ENCODE peak calls at places on chromosomes 11 and 22, in nine cellular contexts. Q, G, S, F, O, U, N, D and E are unnamed samples.

GRCh38 chr11:6755303-6755952 is 16.3 kb downstream of the OR2AG2 start:
- DNase-seq in U (peak), D (peak), F (peak), Q (peak), S (no peak), N (peak), O (no peak), G (peak), E (peak)

GRCh38 chr11:65944767-65945166 is 513 bp upstream of the TSGA10IP start:
- DNase-seq in N (no peak), S (peak), F (no peak), U (no peak), Q (no peak), D (no peak), G (no peak), O (no peak), E (no peak)

GRCh38 chr11:17525570-17525969 is 18.6 kb downstream of the USH1C start:
- DNase-seq in U (no peak), O (no peak), S (peak), F (no peak), N (no peak), D (no peak), G (no peak), Q (no peak), E (no peak)

GRCh38 chr11:20388096-20389055 is 860 bp downstream of the PRMT3 start:
- DNase-seq in N (peak), U (peak), S (no peak), O (no peak), Q (peak), D (no peak), G (peak), F (peak), E (peak)

GRCh38 chr11:82718307-82718706 is 15.4 kb downstream of the FAM181B start:
- DNase-seq in S (no peak), D (peak), O (no peak), Q (peak), G (peak), N (peak), F (peak), U (peak), E (peak)

GRCh38 chr11:45089251-45089650 is 57.2 kb upstream of the PRDM11 start:
- DNase-seq in S (peak), O (peak), Q (no peak), N (peak), F (peak), D (peak), U (no peak), G (peak), E (peak)

GRCh38 chr11:5092821-5093585 is 23.6 kb downstream of the OR52E1 start:
- DNase-seq in Q (no peak), S (no peak), D (no peak), N (no peak), F (peak), G (no peak), O (no peak), U (no peak), E (no peak)

GRCh38 chr22:46224044-46224746 is 25.9 kb downstream of the CDPF1 start:
- DNase-seq in N (no peak), S (no peak), D (no peak), G (no peak), F (no peak), O (no peak), Q (no peak), U (no peak), E (no peak)

GRCh38 chr11:28962492-28962891 is 854.3 kb downstream of the METTL15 start:
- DNase-seq in G (no peak), D (no peak), F (no peak), Q (no peak), U (no peak), S (no peak), N (peak), O (no peak), E (no peak)

GRCh38 chr11:61967177-61967923 is at the start of gene FTH1:
- DNase-seq in O (peak), G (peak), U (peak), S (peak), Q (peak), F (peak), D (peak), N (peak), E (peak)

GRCh38 chr11:112307617-112308016 is 47.0 kb upstream of the PLET1 start:
- DNase-seq in Q (no peak), S (no peak), N (no peak), F (no peak), D (no peak), U (no peak), G (no peak), O (no peak), E (no peak)

GRCh38 chr11:26867286-26867685 is 126.6 kb upstream of the FIBIN start:
- DNase-seq in F (peak), U (no peak), G (peak), O (no peak), S (no peak), D (no peak), N (peak), Q (no peak), E (no peak)

GRCh38 chr11:77188323-77188911 is 60.4 kb downstream of the MYO7A start:
- DNase-seq in O (peak), U (peak), Q (peak), N (peak), F (peak), S (peak), G (peak), D (peak), E (peak)

GRCh38 chr11:70399681-70400112 is 1.4 kb downstream of the CTTN start:
- DNase-seq in S (peak), D (peak), O (peak), U (peak), N (peak), G (peak), Q (no peak), F (peak), E (peak)

GRCh38 chr11:68025047-68025446 is 5.4 kb upstream of the NDUFS8 start:
- DNase-seq in N (no peak), G (no peak), F (no peak), Q (no peak), O (no peak), S (no peak), U (no peak), D (no peak), E (no peak)

GRCh38 chr11:73194593-73194992 is 23.5 kb upstream of the P2RY2 start:
- DNase-seq in S (peak), G (peak), O (no peak), D (no peak), U (no peak), F (no peak), Q (no peak), N (peak), E (no peak)

GRCh38 chr22:49206281-49206680 is 621.4 kb downstream of the BRD1 start:
- DNase-seq in S (no peak), Q (no peak), D (no peak), U (no peak), F (no peak), O (no peak), N (no peak), G (no peak), E (no peak)

GRCh38 chr11:73645570-73645969 is 811 bp upstream of the PLEKHB1 start:
- DNase-seq in G (no peak), O (no peak), F (no peak), D (no peak), Q (no peak), N (no peak), S (no peak), U (no peak), E (no peak)

DNA sequence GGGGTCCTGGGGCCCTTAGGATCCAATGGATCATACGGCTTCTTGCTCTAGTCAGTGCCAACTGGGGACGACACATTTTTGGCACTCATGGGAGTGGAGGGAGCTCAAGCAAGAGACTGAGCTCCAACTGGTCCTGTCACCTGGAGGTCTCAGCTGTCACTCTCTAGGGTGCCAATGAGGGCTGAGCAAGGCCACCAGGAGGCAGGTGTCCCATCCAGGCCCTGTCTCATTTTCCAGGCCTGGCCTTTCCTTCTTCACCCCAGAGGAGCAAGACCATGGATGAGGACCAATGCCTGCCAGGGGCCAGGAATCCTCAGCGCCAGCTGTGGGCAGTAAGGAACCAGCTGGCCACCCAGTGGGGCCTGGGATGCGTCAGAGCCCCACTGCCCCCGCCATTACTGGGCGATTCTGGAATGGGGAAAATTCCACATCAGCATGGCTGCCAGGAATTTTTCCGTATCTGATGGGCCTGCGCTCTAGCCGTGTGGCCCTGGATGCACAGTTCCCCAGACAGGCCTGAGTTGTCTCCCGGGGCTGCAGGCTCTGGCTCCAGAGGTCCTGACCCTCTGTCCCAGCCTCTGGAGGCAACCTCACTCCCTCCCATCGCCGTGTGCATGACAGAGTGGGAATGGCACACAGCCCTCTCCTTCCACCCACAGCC is 676 bp upstream of the GAL3ST1 start:
- DNase-seq in F (peak), N (no peak), D (peak), G (no peak), Q (no peak), U (no peak), S (no peak), O (peak), E (peak)
- TF ChIP-seq CTCF in F (no peak), N (no peak), D (no peak), G (no peak), Q (no peak), U (no peak), S (no peak), O (no peak), E (no peak)

GRCh38 chr11:36069576-36070214 is 125.8 kb downstream of the LDLRAD3 start:
- DNase-seq in U (peak), N (peak), F (no peak), Q (no peak), G (no peak), S (no peak), D (no peak), O (no peak), E (no peak)
- TF ChIP-seq CTCF in U (no peak), N (peak), F (no peak), Q (no peak), G (no peak), S (no peak), D (no peak), O (no peak), E (no peak)

GRCh38 chr11:1532606-1533341 is 39.3 kb downstream of the DUSP8 start:
- DNase-seq in G (no peak), Q (no peak), S (no peak), U (no peak), F (peak), N (peak), O (no peak), D (no peak), E (peak)

GRCh38 chr11:1531961-1532586 is 40.0 kb downstream of the DUSP8 start:
- DNase-seq in U (no peak), D (no peak), Q (no peak), S (no peak), F (peak), N (peak), G (peak), O (peak), E (peak)

GRCh38 chr11:1534682-1535081 is 37.4 kb downstream of the DUSP8 start:
- DNase-seq in D (no peak), G (peak), F (peak), S (no peak), O (no peak), U (no peak), N (no peak), Q (no peak), E (no peak)

GRCh38 chr11:1534171-1534570 is 37.9 kb downstream of the DUSP8 start:
- DNase-seq in N (no peak), Q (no peak), D (no peak), U (no peak), G (no peak), F (no peak), O (no peak), S (no peak), E (no peak)

DNA sequence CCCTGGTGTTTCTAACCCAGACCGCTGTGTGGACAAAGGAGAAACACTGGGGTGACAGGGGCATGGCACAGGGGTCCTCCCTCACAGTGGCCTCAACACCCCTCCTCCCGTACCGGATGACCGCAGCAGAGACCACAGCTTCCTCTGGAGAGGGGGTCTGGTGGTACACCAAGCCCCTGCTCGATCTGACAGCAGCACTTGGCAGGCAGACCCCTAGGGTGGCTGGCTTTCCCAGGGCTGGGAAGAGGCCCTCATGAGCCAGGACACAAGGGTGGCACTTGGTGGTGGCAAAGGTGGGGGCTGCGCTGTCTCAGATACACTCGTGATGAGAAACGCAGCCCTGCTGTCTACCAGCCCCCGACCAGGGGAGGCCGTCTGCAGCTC is 38.7 kb downstream of the DUSP8 start:
- DNase-seq in N (no peak), S (no peak), D (no peak), G (no peak), Q (no peak), O (no peak), F (no peak), U (no peak), E (no peak)
- TF ChIP-seq CTCF in N (no peak), S (no peak), D (no peak), G (no peak), Q (no peak), O (no peak), F (no peak), U (no peak), E (no peak)

DNA sequence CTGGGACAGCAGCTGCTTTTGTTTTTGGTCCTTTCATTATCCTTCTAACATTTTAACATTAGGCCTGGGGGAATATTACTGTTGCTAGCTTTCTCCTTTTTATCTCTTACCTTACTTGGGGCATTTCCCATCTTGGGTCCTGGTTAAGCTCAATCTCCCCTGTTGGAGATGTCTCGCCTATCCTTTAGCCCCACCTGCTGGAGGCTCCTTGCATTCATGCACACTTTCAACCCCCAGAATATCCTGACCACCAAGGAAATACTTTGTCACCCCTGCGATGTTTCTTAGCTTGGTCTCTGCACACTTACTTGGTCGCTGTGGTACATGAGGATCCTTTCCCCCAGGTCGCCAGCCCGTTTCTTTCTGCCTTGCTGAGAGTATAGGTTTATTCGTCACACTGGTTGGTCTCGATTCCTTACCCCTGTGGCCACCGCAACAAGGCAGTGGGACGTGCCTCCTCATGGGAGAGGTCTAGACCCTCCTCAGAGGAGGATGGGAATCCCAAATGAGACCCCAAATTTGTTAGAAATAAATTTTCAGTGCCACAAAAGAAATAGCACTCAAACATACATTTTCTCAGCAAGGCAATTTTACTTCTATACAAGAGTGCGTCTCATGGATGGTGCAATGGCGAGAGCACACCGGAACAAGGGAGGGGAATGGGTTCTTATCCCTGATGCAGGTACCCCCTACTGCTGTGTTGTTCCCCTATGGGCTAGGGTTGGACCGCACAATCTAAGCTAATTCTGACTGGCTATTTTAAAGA is 5.4 kb upstream of the TXN2 start:
- DNase-seq in G (peak), Q (no peak), N (peak), O (no peak), D (peak), F (peak), U (peak), S (no peak), E (peak)
- TF ChIP-seq CTCF in G (peak), Q (peak), N (peak), O (peak), D (peak), F (peak), U (peak), S (peak), E (peak)

GRCh38 chr11:69239320-69240040 is 54.5 kb upstream of the MYEOV start:
- DNase-seq in D (peak), N (no peak), U (no peak), S (no peak), G (no peak), F (no peak), O (no peak), Q (no peak), E (no peak)

GRCh38 chr11:69240332-69241074 is 53.5 kb upstream of the MYEOV start:
- DNase-seq in F (no peak), G (peak), S (no peak), N (no peak), D (peak), U (no peak), Q (no peak), O (no peak), E (no peak)

GRCh38 chr11:69241844-69242582 is 51.9 kb upstream of the MYEOV start:
- DNase-seq in F (no peak), G (peak), D (peak), O (no peak), S (no peak), U (no peak), N (no peak), Q (no peak), E (no peak)

GRCh38 chr11:69242583-69242940 is 51.4 kb upstream of the MYEOV start:
- DNase-seq in U (no peak), N (no peak), D (no peak), G (no peak), O (no peak), Q (no peak), S (peak), F (no peak), E (no peak)

DNA sequence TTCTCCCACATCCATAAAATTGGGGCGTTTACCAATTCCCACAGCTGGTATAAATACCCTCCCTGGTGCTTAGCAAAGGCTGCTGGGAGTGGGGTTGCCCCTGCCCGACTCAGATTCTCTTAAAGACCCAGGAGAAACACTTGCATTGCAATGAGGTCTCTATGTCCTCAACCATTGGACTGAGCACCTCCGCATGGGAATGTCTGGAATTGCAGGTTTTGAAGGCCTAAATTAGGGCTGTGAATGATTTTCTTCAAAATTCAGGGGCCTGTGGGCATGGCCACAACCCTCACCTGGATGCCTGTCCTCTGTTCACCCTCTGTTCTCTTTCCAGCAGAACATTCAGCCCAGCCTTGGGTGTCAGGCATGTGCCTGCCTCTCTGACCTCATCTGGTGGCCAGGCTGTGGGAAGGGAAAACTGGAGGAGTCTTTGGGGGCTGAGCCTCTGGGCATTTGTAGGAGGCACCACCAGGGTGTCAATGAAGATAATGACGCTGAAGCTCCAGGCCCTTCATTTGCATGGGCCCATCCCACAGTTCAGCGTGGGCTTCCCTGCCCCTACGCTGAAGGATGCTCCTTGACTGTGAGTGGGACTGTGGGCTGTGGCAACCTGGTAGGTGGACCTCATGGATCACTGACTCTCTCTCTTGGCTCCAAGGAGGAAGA is 52.7 kb upstream of the MYEOV start:
- DNase-seq in F (no peak), G (no peak), N (no peak), D (peak), O (no peak), U (no peak), S (peak), Q (no peak), E (no peak)
- TF ChIP-seq CTCF in F (no peak), G (peak), N (no peak), D (no peak), O (no peak), U (no peak), S (no peak), Q (no peak), E (no peak)